ENCODE peak calls at places on chromosomes 1 and 21, in four cellular contexts. C is HepG2, U is K562, T is H1. G is an unnamed sample.

GRCh38 chr1:36440044-36440443 is 10.2 kb downstream of the OSCP1 start:
- DNase-seq in C (no peak), U (no peak), T (no peak), G (no peak)

GRCh38 chr21:44836666-44837471 is 19.0 kb upstream of the SUMO3 start:
- DNase-seq in C (peak; percentile 55), U (peak; percentile 76), T (no peak), G (no peak)

GRCh38 chr21:45459171-45460010 is 54.4 kb downstream of the COL18A1 start:
- DNase-seq in U (no peak), T (no peak), C (peak; percentile 26), G (no peak)

GRCh38 chr21:32733356-32733755 is 5.5 kb upstream of the SYNJ1 start:
- DNase-seq in U (no peak), C (no peak), T (no peak), G (no peak)

GRCh38 chr1:7893529-7894180 is 40.8 kb upstream of the UTS2 start:
- DNase-seq in T (no peak), U (no peak), C (no peak), G (no peak)

GRCh38 chr1:173210273-173210672 is 3.1 kb upstream of the TNFSF4 start:
- DNase-seq in C (peak; percentile 41), U (no peak), T (no peak), G (no peak)

GRCh38 chr1:182782587-182782913 is 7.0 kb upstream of the NPL start:
- DNase-seq in C (no peak), T (no peak), U (no peak), G (no peak)

GRCh38 chr1:25905680-25906643 is at the start of gene STMN1:
- DNase-seq in T (peak; percentile 93), U (peak; percentile 97), C (peak; percentile 86), G (peak; percentile 88)

GRCh38 chr21:45209685-45210284 is 77.9 kb downstream of the POFUT2 start:
- DNase-seq in C (no peak), T (no peak), U (no peak), G (no peak)

GRCh38 chr1:111234258-111234657 is 6.7 kb downstream of the CHI3L2 start:
- DNase-seq in U (no peak), C (no peak), T (no peak), G (no peak)

GRCh38 chr21:44375281-44375651 is 21.8 kb downstream of the TRPM2 start:
- DNase-seq in T (no peak), U (no peak), C (no peak), G (no peak)

GRCh38 chr1:222224576-222224975 is 323.3 kb downstream of the HHIPL2 start:
- DNase-seq in C (no peak), T (no peak), U (no peak), G (no peak)

GRCh38 chr1:18305182-18305795 is 175.4 kb upstream of the KLHDC7A start:
- DNase-seq in T (no peak), C (no peak), U (no peak), G (no peak)

GRCh38 chr1:117657031-117657430 is 51.2 kb downstream of the TENT5C start:
- DNase-seq in U (no peak), C (peak; percentile 12), T (no peak), G (no peak)

GRCh38 chr1:27885114-27885528 is 12.8 kb downstream of the THEMIS2 start:
- DNase-seq in C (no peak), U (no peak), T (no peak), G (no peak)

GRCh38 chr1:27970401-27970800 is 10.6 kb downstream of the XKR8 start:
- DNase-seq in U (no peak), T (no peak), C (no peak), G (no peak)

GRCh38 chr1:161013591-161014513 is 7.1 kb downstream of the F11R start:
- DNase-seq in C (peak; percentile 99), U (peak; percentile 93), T (peak; percentile 69), G (peak; percentile 91)

GRCh38 chr1:37465596-37466517 is 8.5 kb upstream of the ZC3H12A start:
- DNase-seq in T (no peak), U (no peak), C (no peak), G (no peak)

GRCh38 chr21:41830764-41831452 is 48.2 kb downstream of the PRDM15 start:
- DNase-seq in U (no peak), T (no peak), C (no peak), G (no peak)

GRCh38 chr1:16199157-16199501 is 13.3 kb downstream of the ARHGEF19 start:
- DNase-seq in C (no peak), U (no peak), T (no peak), G (no peak)

GRCh38 chr21:36425286-36425685 is 40.1 kb downstream of the CHAF1B start:
- DNase-seq in T (no peak), U (no peak), C (no peak), G (no peak)

GRCh38 chr1:12358499-12358898 is 128.7 kb downstream of the VPS13D start:
- DNase-seq in C (no peak), T (no peak), U (no peak), G (no peak)

GRCh38 chr1:106749491-106749890 is 307.0 kb upstream of the PRMT6 start:
- DNase-seq in C (no peak), T (no peak), U (no peak), G (no peak)

GRCh38 chr1:106749906-106750305 is 306.6 kb upstream of the PRMT6 start:
- DNase-seq in U (no peak), C (no peak), T (no peak), G (no peak)

GRCh38 chr1:106748581-106748980 is 307.9 kb upstream of the PRMT6 start:
- DNase-seq in C (no peak), U (no peak), T (no peak), G (no peak)

GRCh38 chr1:106746448-106747085 is 309.9 kb upstream of the PRMT6 start:
- DNase-seq in U (no peak), T (no peak), C (no peak), G (no peak)

DNA sequence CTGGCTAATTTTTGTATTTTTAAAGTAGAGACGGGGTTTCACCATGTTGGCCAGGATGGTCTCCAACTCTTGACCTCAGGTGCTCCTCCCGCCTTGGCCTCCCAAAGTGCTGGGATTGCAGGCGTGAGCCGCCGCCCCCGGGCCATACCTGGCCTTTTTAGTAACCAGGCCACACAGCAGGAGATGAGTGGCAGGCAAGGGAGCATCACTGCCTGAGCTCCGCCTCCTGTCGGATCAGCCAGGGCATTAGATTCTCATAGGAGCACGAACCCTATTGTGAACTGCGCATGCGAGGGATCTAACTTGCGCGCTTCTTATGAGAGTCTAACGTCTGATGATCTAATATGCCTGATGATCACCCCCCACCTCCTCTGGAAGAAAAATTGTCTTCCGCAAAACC is 308.7 kb upstream of the PRMT6 start:
- DNase-seq in U (no peak), C (no peak), T (no peak), G (no peak)
- TF ChIP-seq PHF8 in U (no peak), C (no peak), T (no peak), G (no peak)

GRCh38 chr1:58310881-58311280 is 235.6 kb downstream of the OMA1 start:
- DNase-seq in T (no peak), U (no peak), C (no peak), G (no peak)
- TF ChIP-seq JUN in T (no peak), U (no peak), C (no peak), G (no peak)

DNA sequence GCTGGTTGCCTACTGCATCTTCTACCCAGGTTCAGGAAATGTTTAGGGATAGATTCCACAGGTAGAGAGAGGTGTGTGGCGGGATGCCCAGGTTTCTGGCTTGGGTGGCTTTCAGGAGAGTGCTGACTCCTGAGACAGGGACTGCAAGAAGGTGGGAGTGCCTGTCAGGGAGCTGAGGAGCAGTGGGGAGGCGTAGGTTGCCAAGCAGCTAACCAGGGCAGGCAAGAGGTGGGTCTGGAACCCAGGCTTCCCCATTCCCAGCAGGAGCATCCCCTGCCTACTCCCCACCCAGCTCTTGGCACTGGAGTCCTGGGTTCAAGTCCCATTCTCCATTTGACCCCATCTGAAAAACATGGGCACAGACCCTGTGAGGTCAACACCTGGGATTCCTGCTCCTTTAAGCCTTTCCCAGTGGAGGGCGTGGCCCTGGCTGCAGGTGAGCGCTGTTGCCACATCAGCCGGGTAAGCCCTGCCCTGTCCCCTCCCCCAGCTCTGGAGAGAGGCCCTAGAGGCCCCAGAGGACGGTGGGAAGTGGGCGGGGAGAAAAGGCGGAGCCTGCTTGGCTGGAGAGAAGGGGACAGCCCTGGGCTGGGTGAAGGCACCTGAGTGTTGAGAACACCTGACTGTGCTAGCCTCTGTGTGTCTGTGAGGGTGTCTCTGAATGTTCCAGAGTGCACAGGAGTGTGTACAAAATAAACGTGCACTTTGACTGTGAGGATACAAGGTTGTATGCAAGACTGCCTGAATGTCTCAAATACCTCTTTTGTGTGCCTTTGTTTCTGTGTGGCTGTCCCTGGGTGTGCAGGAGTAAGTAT is 13.9 kb upstream of the SYNC start:
- DNase-seq in T (peak; percentile 98), U (peak; percentile 95), C (peak; percentile 89), G (peak; percentile 65)
- TF ChIP-seq PHF8 in T (no peak), U (peak; percentile 54), C (peak; percentile 37), G (no peak)

DNA sequence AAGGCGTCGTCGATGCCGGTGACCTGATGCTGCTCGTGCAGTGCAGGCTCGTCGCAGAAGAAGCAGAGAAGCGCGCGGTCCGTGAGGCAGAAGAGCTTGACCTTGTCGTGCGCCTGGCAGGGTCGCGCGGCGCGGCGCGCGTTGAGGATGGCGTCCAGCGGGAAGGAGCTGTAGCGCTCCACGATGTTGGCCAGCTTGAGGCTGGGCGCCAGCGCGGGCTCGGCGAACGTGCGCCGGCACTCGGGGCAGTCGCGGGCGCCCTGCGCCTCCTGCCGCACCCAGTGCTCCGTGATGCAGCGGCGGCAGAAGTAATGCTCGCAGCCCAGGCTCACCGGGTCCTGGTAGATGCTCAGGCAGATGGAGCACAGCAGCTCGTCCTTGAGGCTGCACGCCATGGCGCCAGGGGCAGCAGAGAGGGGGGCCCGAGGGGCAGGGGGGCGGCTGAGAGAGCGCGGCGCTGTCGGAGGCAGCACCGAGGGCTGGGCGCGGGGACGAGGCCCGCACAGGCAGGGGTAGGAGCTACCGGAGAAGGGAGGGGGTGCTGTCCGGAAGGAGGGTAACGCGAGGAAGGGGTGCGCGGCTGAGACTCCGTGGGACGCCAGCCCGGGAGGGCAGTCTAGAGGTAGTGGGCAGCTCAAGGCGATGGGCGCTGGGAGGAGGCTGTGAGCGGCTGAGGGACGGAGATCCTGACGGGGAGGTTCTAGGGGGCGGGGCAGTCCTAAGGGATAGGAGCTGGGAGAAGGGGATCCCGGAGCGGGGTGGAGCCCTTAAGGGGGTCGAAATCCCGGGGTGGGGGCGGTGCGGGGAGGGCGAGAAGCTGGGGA is 593 bp downstream of the TRIM62 start:
- DNase-seq in U (no peak), T (peak; percentile 78), C (no peak), G (peak; percentile 42)
- TF ChIP-seq JUN in U (no peak), T (no peak), C (no peak), G (no peak)

DNA sequence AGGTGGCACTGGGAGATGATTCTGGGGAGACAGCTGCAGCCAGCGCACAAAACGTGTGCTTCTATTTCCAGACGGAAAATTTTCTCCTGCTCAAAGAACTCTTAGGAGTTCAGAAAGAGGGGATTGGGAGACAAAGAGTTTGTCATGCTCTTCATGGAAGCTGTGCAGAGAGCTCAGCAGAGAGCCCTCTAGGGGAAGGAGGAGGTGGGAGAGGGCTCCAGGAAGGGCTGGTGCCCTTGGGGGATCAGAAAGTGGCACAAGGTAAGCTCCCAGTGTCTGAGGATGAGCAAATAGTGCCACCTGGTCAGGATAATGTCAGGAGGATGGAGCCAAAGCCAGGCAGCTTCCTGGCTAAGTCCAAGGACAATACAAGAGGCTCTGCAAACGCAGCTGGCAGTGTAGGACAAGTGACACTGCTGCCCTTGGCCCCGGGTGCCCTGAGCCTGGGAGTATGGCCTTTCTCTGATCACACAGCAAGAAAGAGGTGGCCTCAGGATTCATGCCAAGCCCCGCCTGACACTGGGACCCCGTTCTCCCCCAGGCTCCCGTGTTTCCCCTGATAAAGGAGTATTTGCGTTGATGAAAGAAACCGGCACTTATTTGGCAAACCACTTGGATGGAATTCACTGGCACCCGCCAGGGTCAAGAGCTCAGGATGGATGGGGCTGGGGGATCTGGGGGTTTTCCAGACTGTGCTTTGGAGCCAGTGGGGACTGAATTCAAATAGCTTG is 254.0 kb downstream of the PTPRU start:
- DNase-seq in T (peak; percentile 47), C (no peak), U (no peak), G (no peak)
- TF ChIP-seq PHF8 in T (no peak), C (no peak), U (no peak), G (no peak)

G was measured in A549.